ENCODE peak calls at places on chromosome 3, in eight cellular contexts. Q, J, W, C, O, M, I and U are unnamed samples.

GRCh38 chr3:178186666-178187065 is 349.6 kb upstream of the KCNMB2 start:
- DNase-seq in Q (no peak), J (no peak), W (no peak), C (no peak), O (no peak), M (no peak), I (no peak), U (no peak)

GRCh38 chr3:183339461-183340086 is 86.5 kb downstream of the B3GNT5 start:
- DNase-seq in Q (no peak), J (no peak), W (no peak), C (no peak), O (no peak), M (no peak), I (no peak), U (no peak)

GRCh38 chr3:58858126-58858525 is 191.6 kb upstream of the FAM3D start:
- DNase-seq in Q (no peak), J (no peak), W (no peak), C (no peak), O (no peak), M (no peak), I (no peak), U (no peak)

GRCh38 chr3:145776782-145777408 is 384.1 kb downstream of the PLOD2 start:
- DNase-seq in Q (peak), J (no peak), W (peak), C (peak), O (peak), M (peak), I (peak), U (no peak)

GRCh38 chr3:8519774-8520448 is 18.3 kb downstream of the LMCD1 start:
- DNase-seq in Q (no peak), J (no peak), W (no peak), C (no peak), O (no peak), M (peak), I (no peak), U (no peak)

GRCh38 chr3:177282028-177282655 is 84.9 kb upstream of the TBL1XR1 start:
- DNase-seq in Q (no peak), J (no peak), W (no peak), C (no peak), O (no peak), M (no peak), I (no peak), U (no peak)

GRCh38 chr3:138950006-138950644 is 3.1 kb downstream of the FOXL2NB start:
- DNase-seq in Q (peak), J (no peak), W (no peak), C (peak), O (no peak), M (no peak), I (no peak), U (no peak)

GRCh38 chr3:20072422-20072821 is 32.2 kb downstream of the KAT2B start:
- DNase-seq in Q (no peak), J (no peak), W (no peak), C (no peak), O (no peak), M (no peak), I (no peak), U (no peak)

DNA sequence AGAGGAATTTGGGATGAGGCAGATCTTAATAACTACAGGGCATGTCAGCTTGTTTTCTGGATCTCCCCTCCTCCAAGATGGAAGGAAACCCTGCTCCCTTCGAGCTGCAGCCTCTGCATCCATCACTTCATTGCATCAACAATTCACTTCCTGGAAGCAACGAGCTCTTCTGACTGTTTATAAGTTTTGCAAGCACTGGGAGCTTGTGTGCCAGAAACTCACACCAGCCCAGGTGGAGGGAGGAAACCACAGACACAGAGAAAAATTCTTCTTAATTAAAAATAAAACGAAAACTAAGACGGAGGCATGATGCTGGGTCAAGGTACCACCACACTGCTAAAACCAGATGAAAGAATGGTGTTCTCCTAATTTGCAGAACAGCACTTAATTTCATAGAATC is 10.6 kb downstream of the LRIG1 start:
- DNase-seq in Q (no peak), J (no peak), W (peak), C (no peak), O (no peak), M (peak), I (no peak), U (no peak)
- TF ChIP-seq POLR2AphosphoS5 in Q (no peak), J (peak), W (peak), C (no peak), O (no peak), M (no peak), I (no peak), U (no peak)

GRCh38 chr3:125609384-125609783 is 14.1 kb upstream of the OSBPL11 start:
- DNase-seq in Q (no peak), J (no peak), W (no peak), C (no peak), O (no peak), M (no peak), I (no peak), U (no peak)
- TF ChIP-seq POLR2AphosphoS5 in Q (no peak), J (no peak), W (no peak), C (no peak), O (no peak), M (no peak), I (no peak), U (no peak)

DNA sequence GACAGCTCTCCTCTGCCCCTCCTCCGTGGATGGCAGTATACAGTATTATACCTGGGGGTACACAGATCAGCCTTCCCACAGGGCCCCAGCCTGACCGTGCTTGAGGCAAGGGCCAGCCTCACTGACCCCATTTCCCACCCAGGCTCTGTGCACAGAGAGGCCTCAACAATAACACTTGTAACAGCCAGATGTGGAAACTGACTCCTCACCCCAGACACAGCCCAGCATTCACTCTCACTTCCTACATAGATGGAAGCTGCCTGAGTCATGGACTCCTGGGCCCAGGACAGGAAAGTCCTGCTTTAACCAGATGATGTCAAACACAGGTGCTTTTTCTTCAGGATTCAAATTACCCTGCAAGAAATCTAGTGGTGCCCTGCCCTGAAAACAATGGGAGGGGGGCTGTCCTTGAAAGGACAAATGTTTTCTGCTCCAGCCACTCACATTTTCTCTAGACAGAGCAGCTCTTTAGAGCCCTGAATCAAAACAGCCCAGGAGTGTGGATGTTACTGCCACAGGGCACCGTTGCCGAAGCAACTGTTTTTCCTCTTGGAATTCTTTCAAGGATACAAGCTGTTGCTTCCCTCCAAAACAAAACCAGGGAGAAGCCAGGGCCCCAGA is 16.4 kb downstream of the CCDC12 start:
- DNase-seq in Q (peak), J (no peak), W (no peak), C (peak), O (no peak), M (peak), I (no peak), U (no peak)
- TF ChIP-seq POLR2AphosphoS5 in Q (no peak), J (no peak), W (no peak), C (no peak), O (no peak), M (peak), I (no peak), U (no peak)

GRCh38 chr3:191425322-191425734 is 35.6 kb upstream of the PYDC2 start:
- DNase-seq in Q (no peak), J (no peak), W (no peak), C (peak), O (no peak), M (no peak), I (peak), U (no peak)
- TF ChIP-seq POLR2AphosphoS5 in Q (no peak), J (no peak), W (no peak), C (peak), O (no peak), M (no peak), I (peak), U (no peak)

GRCh38 chr3:32500225-32500624 is 2.4 kb downstream of the CMTM6 start:
- DNase-seq in Q (no peak), J (no peak), W (no peak), C (no peak), O (no peak), M (peak), I (no peak), U (no peak)

GRCh38 chr3:32500880-32501784 is 1.5 kb downstream of the CMTM6 start:
- DNase-seq in Q (peak), J (no peak), W (no peak), C (peak), O (no peak), M (no peak), I (peak), U (no peak)

GRCh38 chr3:32502089-32502943 is at the start of gene CMTM6:
- DNase-seq in Q (peak), J (peak), W (peak), C (peak), O (peak), M (peak), I (peak), U (peak)

GRCh38 chr3:32501785-32502088 is 915 bp downstream of the CMTM6 start:
- DNase-seq in Q (no peak), J (no peak), W (no peak), C (no peak), O (no peak), M (no peak), I (no peak), U (no peak)

DNA sequence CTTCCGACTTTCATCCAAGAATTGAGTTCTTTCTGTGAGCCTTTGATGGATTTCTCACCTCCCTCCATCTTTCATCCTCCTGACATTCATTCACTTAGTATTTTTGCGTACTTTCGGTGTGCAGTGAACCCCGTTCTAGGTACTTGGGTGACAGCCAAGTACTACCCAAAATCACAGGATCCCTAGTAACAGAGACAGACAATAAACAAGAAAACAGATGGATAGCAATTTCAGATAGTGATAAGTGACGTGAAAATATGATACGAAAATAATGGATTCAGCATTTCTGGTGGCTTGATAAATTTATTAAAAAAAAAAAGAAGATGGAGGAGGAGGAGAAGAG is 263 bp upstream of the CMTM6 start:
- DNase-seq in Q (no peak), J (no peak), W (no peak), C (no peak), O (no peak), M (no peak), I (no peak), U (no peak)
- TF ChIP-seq POLR2AphosphoS5 in Q (no peak), J (no peak), W (no peak), C (peak), O (no peak), M (no peak), I (no peak), U (no peak)

DNA sequence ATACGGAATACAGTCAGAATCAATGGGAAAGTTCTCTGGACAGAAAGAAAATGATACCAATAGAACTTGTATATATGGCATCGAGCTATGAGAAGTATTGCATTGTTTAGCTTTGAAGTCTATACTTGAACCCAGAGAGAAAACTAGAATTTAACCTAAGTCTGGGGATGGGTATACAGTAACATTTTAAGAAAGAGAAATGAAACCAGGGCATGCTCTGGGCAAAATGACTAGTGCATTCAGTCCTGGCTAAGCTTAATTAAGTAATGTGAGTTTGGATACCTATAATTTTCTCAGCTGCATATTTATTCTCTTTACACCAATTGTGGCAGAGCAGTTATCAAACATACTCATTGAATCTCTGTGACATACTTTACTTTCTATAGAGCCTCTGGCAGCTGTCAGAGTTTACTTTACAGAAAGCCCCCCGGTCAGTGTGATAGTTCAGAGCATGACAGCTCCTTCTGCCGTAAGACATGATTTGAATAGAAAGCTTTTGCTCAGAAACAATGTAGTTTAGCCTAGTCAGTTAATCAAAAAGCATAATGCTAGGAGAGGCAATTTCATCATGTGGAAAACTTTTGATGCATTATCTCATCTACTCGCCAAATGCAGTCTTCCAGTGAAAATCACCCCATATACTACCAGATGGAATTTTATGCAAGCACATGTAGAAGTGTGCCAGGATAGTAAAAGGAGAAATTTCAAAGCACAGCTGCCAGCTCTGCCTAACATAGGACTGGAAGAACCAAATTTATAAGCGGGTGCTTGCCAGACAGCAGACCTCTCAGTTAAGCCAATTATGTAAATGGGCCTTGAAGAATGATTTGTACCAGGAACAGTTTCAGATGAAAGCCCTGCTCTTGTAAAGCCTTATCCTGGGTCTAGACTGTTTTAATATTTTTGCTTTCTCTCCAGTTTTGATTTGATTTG is 40.7 kb downstream of the OXSM start:
- DNase-seq in Q (no peak), J (no peak), W (no peak), C (peak), O (no peak), M (no peak), I (no peak), U (no peak)
- TF ChIP-seq POLR2AphosphoS5 in Q (no peak), J (no peak), W (no peak), C (no peak), O (no peak), M (no peak), I (no peak), U (no peak)